ENCODE peak calls at places on chromosomes 6 and 20, in six cellular contexts. H is fibroblast of gingiva, L is HS-27A, K is AG04450, N is IMR-90, M is dermis microvascular lymphatic vessel endothelial cell. I is an unnamed sample.

GRCh38 chr6:23174781-23175361 is 605.5 kb downstream of the HDGFL1 start:
- DNase-seq in H (peak; percentile 88), L (peak; percentile 89), K (peak; percentile 81), N (peak; percentile 97), M (no peak), I (no peak)

GRCh38 chr6:2560903-2561698 is 189.6 kb downstream of the MYLK4 start:
- DNase-seq in H (no peak), L (no peak), K (no peak), N (no peak), M (no peak), I (peak; percentile 47)

GRCh38 chr6:109693128-109693527 is 2.0 kb downstream of the FIG4 start:
- DNase-seq in H (no peak), L (no peak), K (no peak), N (no peak), M (no peak), I (no peak)

GRCh38 chr6:154933181-154933827 is 61.8 kb upstream of the TIAM2 start:
- DNase-seq in H (peak; percentile 18), L (no peak), K (no peak), N (peak; percentile 32), M (no peak), I (no peak)

GRCh38 chr6:149335924-149336323 is 18.4 kb downstream of the TAB2 start:
- DNase-seq in H (peak; percentile 43), L (no peak), K (no peak), N (peak; percentile 69), M (no peak), I (peak; percentile 67)

GRCh38 chr6:142746524-142746923 is 198.5 kb downstream of the HIVEP2 start:
- DNase-seq in H (no peak), L (no peak), K (no peak), N (peak; percentile 27), M (no peak), I (peak; percentile 55)

GRCh38 chr6:25172819-25173218 is 106.4 kb upstream of the CARMIL1 start:
- DNase-seq in H (peak; percentile 96), L (peak; percentile 98), K (peak; percentile 78), N (peak; percentile 92), M (no peak), I (no peak)

GRCh38 chr6:119322715-119323350 is 26.7 kb downstream of the MAN1A1 start:
- DNase-seq in H (no peak), L (no peak), K (no peak), N (no peak), M (no peak), I (no peak)

GRCh38 chr6:17962436-17963031 is 24.9 kb downstream of the KIF13A start:
- DNase-seq in H (peak; percentile 90), L (peak; percentile 50), K (peak; percentile 91), N (peak; percentile 96), M (no peak), I (no peak)

GRCh38 chr6:157107915-157108651 is 215.2 kb downstream of the TMEM242 start:
- DNase-seq in H (peak; percentile 85), L (peak; percentile 53), K (peak; percentile 74), N (peak; percentile 98), M (no peak), I (peak; percentile 74)

GRCh38 chr6:10676403-10676802 is 18.0 kb downstream of the C6orf52 start:
- DNase-seq in H (no peak), L (no peak), K (no peak), N (no peak), M (no peak), I (no peak)

GRCh38 chr6:117906905-117907599 is at the start of gene SLC35F1:
- DNase-seq in H (peak; percentile 2), L (no peak), K (no peak), N (peak; percentile 1), M (no peak), I (peak; percentile 31)

GRCh38 chr6:150290429-150290828 is 78.4 kb upstream of the IYD start:
- DNase-seq in H (no peak), L (no peak), K (no peak), N (peak; percentile 70), M (no peak), I (no peak)

GRCh38 chr20:43786885-43787284 is 60.1 kb upstream of the GTSF1L start:
- DNase-seq in H (no peak), L (no peak), K (no peak), N (no peak), M (no peak), I (no peak)

GRCh38 chr6:35291491-35291890 is 6.1 kb upstream of the DEF6 start:
- DNase-seq in H (no peak), L (no peak), K (no peak), N (no peak), M (no peak), I (no peak)

GRCh38 chr6:34231566-34232336 is 4.9 kb upstream of the HMGA1 start:
- DNase-seq in H (no peak), L (no peak), K (no peak), N (no peak), M (no peak), I (no peak)